ENCODE peak calls at places on chromosomes 11 and 22, in six cellular contexts. One of them, this sample, is unnamed. For H3K4me1, the result is how much of the 10 kb centered on the place peaks cover.

GRCh38 chr11:56122073-56122472 is at the start of gene OR8H3:
- DNase-seq in psoas muscle: no peak
- DNase-seq in DND-41: no peak
- DNase-seq in aorta: no peak
- DNase-seq in neural progenitor cell: no peak
- DNase-seq in upper lobe of right lung: no peak
- DNase-seq in this sample: no peak

GRCh38 chr22:27637604-27638003 is 164.0 kb downstream of the MN1 start:
- DNase-seq in psoas muscle: no peak
- DNase-seq in DND-41: no peak
- DNase-seq in aorta: peak
- DNase-seq in neural progenitor cell: no peak
- DNase-seq in upper lobe of right lung: no peak
- DNase-seq in this sample: no peak

GRCh38 chr22:30201970-30202369 is 44.6 kb downstream of the LIF start:
- DNase-seq in psoas muscle: no peak
- DNase-seq in DND-41: no peak
- DNase-seq in aorta: no peak
- DNase-seq in neural progenitor cell: no peak
- DNase-seq in upper lobe of right lung: no peak
- DNase-seq in this sample: no peak

GRCh38 chr11:36540998-36541397 is 26.8 kb upstream of the RAG1 start:
- DNase-seq in psoas muscle: no peak
- DNase-seq in DND-41: peak
- DNase-seq in aorta: no peak
- DNase-seq in neural progenitor cell: peak
- DNase-seq in upper lobe of right lung: no peak
- DNase-seq in this sample: no peak

GRCh38 chr11:128691802-128692749 is 1.8 kb upstream of the FLI1 start:
- DNase-seq in psoas muscle: peak
- DNase-seq in DND-41: no peak
- DNase-seq in aorta: no peak
- DNase-seq in neural progenitor cell: peak
- DNase-seq in upper lobe of right lung: no peak
- DNase-seq in this sample: no peak

GRCh38 chr11:1197886-1198765 is 24.7 kb upstream of the MUC5B start:
- DNase-seq in psoas muscle: peak
- DNase-seq in DND-41: no peak
- DNase-seq in aorta: peak
- DNase-seq in neural progenitor cell: no peak
- DNase-seq in upper lobe of right lung: peak
- DNase-seq in this sample: peak

GRCh38 chr11:72224587-72225410 is at the start of gene INPPL1:
- DNase-seq in psoas muscle: peak
- DNase-seq in DND-41: peak
- DNase-seq in aorta: peak
- DNase-seq in neural progenitor cell: peak
- DNase-seq in upper lobe of right lung: peak
- DNase-seq in this sample: peak

GRCh38 chr11:36996795-36997194 is 398.8 kb upstream of the RAG2 start:
- DNase-seq in psoas muscle: no peak
- DNase-seq in DND-41: no peak
- DNase-seq in aorta: no peak
- DNase-seq in neural progenitor cell: no peak
- DNase-seq in upper lobe of right lung: no peak
- DNase-seq in this sample: no peak

GRCh38 chr11:104546486-104546885 is 351.8 kb downstream of the CASP12 start:
- DNase-seq in psoas muscle: no peak
- DNase-seq in DND-41: no peak
- DNase-seq in aorta: no peak
- DNase-seq in neural progenitor cell: no peak
- DNase-seq in upper lobe of right lung: no peak
- DNase-seq in this sample: no peak

GRCh38 chr11:3835100-3835485 is 5.7 kb downstream of the RHOG start:
- DNase-seq in psoas muscle: no peak
- DNase-seq in DND-41: no peak
- DNase-seq in aorta: peak
- DNase-seq in neural progenitor cell: no peak
- DNase-seq in upper lobe of right lung: no peak
- DNase-seq in this sample: no peak

GRCh38 chr11:103988595-103988969 is 47.9 kb upstream of the DDI1 start:
- DNase-seq in psoas muscle: no peak
- DNase-seq in DND-41: no peak
- DNase-seq in aorta: no peak
- DNase-seq in neural progenitor cell: no peak
- DNase-seq in upper lobe of right lung: no peak
- DNase-seq in this sample: no peak

GRCh38 chr11:38123673-38124072 is 1525.6 kb upstream of the RAG2 start:
- DNase-seq in psoas muscle: no peak
- DNase-seq in DND-41: no peak
- DNase-seq in aorta: no peak
- DNase-seq in neural progenitor cell: peak
- DNase-seq in upper lobe of right lung: no peak
- DNase-seq in this sample: no peak

GRCh38 chr22:33896154-33896800 is 24.0 kb downstream of the LARGE1 start:
- DNase-seq in psoas muscle: no peak
- DNase-seq in DND-41: no peak
- DNase-seq in aorta: no peak
- DNase-seq in neural progenitor cell: no peak
- DNase-seq in upper lobe of right lung: no peak
- DNase-seq in this sample: no peak

GRCh38 chr11:130992788-130993187 is 76.5 kb upstream of the SNX19 start:
- DNase-seq in psoas muscle: no peak
- DNase-seq in DND-41: no peak
- DNase-seq in aorta: no peak
- DNase-seq in neural progenitor cell: no peak
- DNase-seq in upper lobe of right lung: no peak
- DNase-seq in this sample: no peak

GRCh38 chr22:49934891-49935557 is 16.6 kb downstream of the CRELD2 start:
- DNase-seq in psoas muscle: peak
- DNase-seq in DND-41: peak
- DNase-seq in aorta: peak
- DNase-seq in neural progenitor cell: peak
- DNase-seq in upper lobe of right lung: peak
- DNase-seq in this sample: peak
- H3K4me1 ChIP-seq in psoas muscle: half or more
- H3K4me1 ChIP-seq in DND-41: under half
- H3K4me1 ChIP-seq in aorta: under half
- H3K4me1 ChIP-seq in neural progenitor cell: under half
- H3K4me1 ChIP-seq in upper lobe of right lung: under half
- H3K4me1 ChIP-seq in this sample: half or more

GRCh38 chr22:38259370-38259769 is 13.4 kb downstream of the TMEM184B start:
- DNase-seq in psoas muscle: no peak
- DNase-seq in DND-41: no peak
- DNase-seq in aorta: no peak
- DNase-seq in neural progenitor cell: no peak
- DNase-seq in upper lobe of right lung: no peak
- DNase-seq in this sample: no peak

GRCh38 chr22:38261478-38261803 is 11.4 kb downstream of the TMEM184B start:
- DNase-seq in psoas muscle: no peak
- DNase-seq in DND-41: no peak
- DNase-seq in aorta: no peak
- DNase-seq in neural progenitor cell: peak
- DNase-seq in upper lobe of right lung: no peak
- DNase-seq in this sample: no peak

GRCh38 chr22:38260760-38261477 is 11.9 kb downstream of the TMEM184B start:
- DNase-seq in psoas muscle: no peak
- DNase-seq in DND-41: no peak
- DNase-seq in aorta: no peak
- DNase-seq in neural progenitor cell: peak
- DNase-seq in upper lobe of right lung: no peak
- DNase-seq in this sample: no peak

GRCh38 chr22:38264322-38264843 is 8.4 kb downstream of the TMEM184B start:
- DNase-seq in psoas muscle: no peak
- DNase-seq in DND-41: no peak
- DNase-seq in aorta: no peak
- DNase-seq in neural progenitor cell: no peak
- DNase-seq in upper lobe of right lung: no peak
- DNase-seq in this sample: no peak

DNA sequence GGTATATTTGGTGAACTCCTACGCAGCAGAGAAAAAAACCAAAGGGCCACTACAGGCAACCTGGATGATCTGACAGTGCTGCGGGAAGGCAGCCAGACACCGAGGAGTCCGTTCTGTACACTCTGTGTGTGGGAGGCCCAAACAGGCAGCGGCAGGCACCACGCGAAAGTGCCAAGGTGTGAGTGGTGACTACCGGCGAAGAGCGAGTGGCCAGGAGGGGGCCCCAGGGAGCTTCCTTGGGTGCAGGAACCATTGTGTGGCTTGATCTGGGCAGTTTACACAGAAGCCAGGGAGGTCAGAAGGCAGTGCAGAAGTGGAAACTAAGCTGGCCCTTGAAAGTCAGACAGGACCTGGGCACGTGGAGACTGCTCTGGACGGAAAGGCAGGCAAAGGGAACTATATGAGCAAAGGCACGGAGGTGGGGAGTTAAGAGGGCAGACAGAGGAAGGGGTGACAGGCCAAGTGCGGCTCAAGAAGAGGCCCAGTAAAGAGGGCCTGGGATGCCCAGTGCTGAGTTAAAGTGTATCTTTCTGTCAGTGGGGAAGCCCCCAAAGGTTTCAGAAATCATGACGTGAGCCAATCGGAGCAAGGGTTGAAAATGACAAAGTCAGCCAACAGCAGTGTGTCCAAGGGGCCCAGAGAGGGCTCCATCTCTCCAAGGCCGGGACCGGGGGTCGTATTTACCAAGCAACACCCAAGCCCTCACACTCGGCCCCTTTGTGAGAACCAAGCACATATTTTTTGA is 10.6 kb downstream of the TMEM184B start:
- DNase-seq in psoas muscle: peak
- DNase-seq in DND-41: peak
- DNase-seq in aorta: peak
- DNase-seq in neural progenitor cell: peak
- DNase-seq in upper lobe of right lung: peak
- DNase-seq in this sample: peak
- H3K4me3 ChIP-seq in psoas muscle: no peak
- H3K4me3 ChIP-seq in DND-41: no peak
- H3K4me3 ChIP-seq in aorta: no peak
- H3K4me3 ChIP-seq in neural progenitor cell: no peak
- H3K4me3 ChIP-seq in upper lobe of right lung: no peak
- H3K4me3 ChIP-seq in this sample: no peak

DNA sequence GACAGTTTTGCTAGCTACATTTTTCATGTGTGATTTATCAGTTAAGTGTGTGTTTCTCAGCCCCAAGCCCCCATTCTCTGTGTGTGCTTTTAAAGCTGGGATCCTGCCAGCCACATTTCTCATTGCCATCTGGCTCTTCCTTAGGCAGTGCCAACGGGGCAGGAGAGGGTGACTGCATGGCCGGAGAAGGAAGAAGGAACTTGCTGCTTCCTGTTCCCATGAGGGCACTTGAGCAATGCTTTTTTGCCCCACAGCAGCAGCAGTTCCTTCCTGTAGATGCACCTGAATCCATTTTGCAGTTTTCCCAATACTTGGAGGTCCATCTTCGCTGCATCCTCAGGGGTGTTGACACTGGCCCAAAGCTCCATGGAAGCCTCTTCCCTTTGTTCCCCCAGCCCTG is 37.5 kb downstream of the TNRC6B start:
- DNase-seq in psoas muscle: peak
- DNase-seq in DND-41: no peak
- DNase-seq in aorta: no peak
- DNase-seq in neural progenitor cell: no peak
- DNase-seq in upper lobe of right lung: peak
- DNase-seq in this sample: no peak
- H3K4me1 ChIP-seq in psoas muscle: half or more
- H3K4me1 ChIP-seq in DND-41: under half
- H3K4me1 ChIP-seq in aorta: under half
- H3K4me1 ChIP-seq in neural progenitor cell: under half
- H3K4me1 ChIP-seq in upper lobe of right lung: half or more
- H3K4me1 ChIP-seq in this sample: half or more

GRCh38 chr11:57124912-57125311 is 56.8 kb upstream of the LRRC55 start:
- DNase-seq in psoas muscle: no peak
- DNase-seq in DND-41: no peak
- DNase-seq in aorta: no peak
- DNase-seq in neural progenitor cell: peak
- DNase-seq in upper lobe of right lung: no peak
- DNase-seq in this sample: no peak
- H3K4me3 ChIP-seq in psoas muscle: no peak
- H3K4me3 ChIP-seq in DND-41: no peak
- H3K4me3 ChIP-seq in aorta: no peak
- H3K4me3 ChIP-seq in neural progenitor cell: peak
- H3K4me3 ChIP-seq in upper lobe of right lung: no peak
- H3K4me3 ChIP-seq in this sample: no peak

GRCh38 chr11:61967924-61968757 is 707 bp upstream of the FTH1 start:
- DNase-seq in psoas muscle: peak
- DNase-seq in DND-41: peak
- DNase-seq in aorta: peak
- DNase-seq in neural progenitor cell: peak
- DNase-seq in upper lobe of right lung: peak
- DNase-seq in this sample: peak
- H3K4me1 ChIP-seq in psoas muscle: half or more
- H3K4me1 ChIP-seq in DND-41: under half
- H3K4me1 ChIP-seq in aorta: under half
- H3K4me1 ChIP-seq in neural progenitor cell: under half
- H3K4me1 ChIP-seq in upper lobe of right lung: half or more
- H3K4me1 ChIP-seq in this sample: half or more

DNA sequence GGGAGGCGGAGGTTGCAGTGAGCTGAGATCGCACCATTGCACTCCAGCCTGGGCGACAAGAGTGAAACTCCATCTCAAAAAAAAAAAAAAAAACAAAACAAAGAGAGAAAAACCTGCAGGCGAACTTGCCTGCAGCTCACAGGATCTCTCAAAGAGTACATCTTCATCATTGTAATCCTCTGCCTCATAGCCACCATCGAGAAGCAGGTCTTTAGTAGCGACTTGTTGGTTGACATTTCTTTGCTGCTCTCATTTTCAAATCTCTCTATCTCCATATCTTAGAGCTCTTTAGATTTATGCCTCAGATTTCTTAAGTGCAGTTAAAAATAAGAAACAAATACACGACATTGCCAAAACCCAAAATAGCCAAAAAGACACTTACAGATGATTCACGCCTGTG is 14.7 kb downstream of the FAM227A start:
- DNase-seq in psoas muscle: no peak
- DNase-seq in DND-41: no peak
- DNase-seq in aorta: no peak
- DNase-seq in neural progenitor cell: no peak
- DNase-seq in upper lobe of right lung: no peak
- DNase-seq in this sample: no peak
- H3K4me3 ChIP-seq in psoas muscle: no peak
- H3K4me3 ChIP-seq in DND-41: no peak
- H3K4me3 ChIP-seq in aorta: no peak
- H3K4me3 ChIP-seq in neural progenitor cell: no peak
- H3K4me3 ChIP-seq in upper lobe of right lung: no peak
- H3K4me3 ChIP-seq in this sample: no peak

DNA sequence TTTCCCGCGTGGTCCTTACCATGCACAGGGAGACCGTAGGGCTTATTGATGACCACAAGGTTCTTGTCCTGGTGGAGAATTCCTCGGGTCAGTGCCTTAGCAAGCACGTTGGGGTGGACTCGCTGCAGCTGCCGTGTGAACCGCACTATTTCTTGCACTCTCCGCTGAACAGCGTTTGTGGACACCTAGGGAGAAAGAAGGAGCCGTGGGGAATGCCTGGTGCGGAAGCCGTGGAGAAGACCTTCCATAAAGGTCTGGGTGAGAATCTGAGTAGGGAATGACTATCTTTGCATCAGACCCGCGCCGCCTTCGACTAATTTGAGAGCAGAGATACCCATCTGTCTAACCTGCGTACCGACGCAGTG is 597 bp downstream of the RPUSD4 start:
- DNase-seq in psoas muscle: no peak
- DNase-seq in DND-41: no peak
- DNase-seq in aorta: no peak
- DNase-seq in neural progenitor cell: peak
- DNase-seq in upper lobe of right lung: no peak
- DNase-seq in this sample: no peak
- H3K4me1 ChIP-seq in psoas muscle: under half
- H3K4me1 ChIP-seq in DND-41: under half
- H3K4me1 ChIP-seq in aorta: under half
- H3K4me1 ChIP-seq in neural progenitor cell: under half
- H3K4me1 ChIP-seq in upper lobe of right lung: under half
- H3K4me1 ChIP-seq in this sample: under half